ENCODE peak calls at places on chromosomes 2 and 18, in four cellular contexts. U is lower lobe of right lung, B is astrocyte of the spinal cord, A is HFFc6. D is an unnamed sample.

GRCh38 chr2:240567872-240568677 is at the start of gene RNPEPL1:
- DNase-seq in B (no peak), U (peak), A (peak), D (peak)

GRCh38 chr2:120932472-120932871 is 196.8 kb downstream of the GLI2 start:
- DNase-seq in U (no peak), A (no peak), B (no peak), D (no peak)

GRCh38 chr18:5628512-5629255 is 84.9 kb upstream of the EPB41L3 start:
- DNase-seq in A (no peak), B (peak), U (peak), D (peak)

GRCh38 chr2:218398437-218399390 is 954 bp upstream of the CTDSP1 start:
- DNase-seq in A (peak), U (peak), B (peak), D (peak)

GRCh38 chr2:51120754-51121280 is 88.9 kb upstream of the NRXN1 start:
- DNase-seq in B (peak), A (no peak), U (no peak), D (no peak)

GRCh38 chr18:72460210-72460680 is 83.9 kb downstream of the CBLN2 start:
- DNase-seq in B (peak), U (no peak), A (no peak), D (no peak)

GRCh38 chr2:186569906-186570305 is 19.9 kb upstream of the ITGAV start:
- DNase-seq in U (no peak), A (no peak), B (peak), D (no peak)

GRCh38 chr2:70124983-70125480 is 37.8 kb downstream of the PCBP1 start:
- DNase-seq in B (peak), U (peak), A (no peak), D (peak)

GRCh38 chr2:113085542-113085941 is 17.8 kb downstream of the IL1F10 start:
- DNase-seq in B (no peak), U (no peak), A (no peak), D (no peak)

GRCh38 chr2:74267068-74267467 is 68.7 kb downstream of the MTHFD2 start:
- DNase-seq in A (no peak), U (no peak), B (no peak), D (no peak)

GRCh38 chr2:80642465-80642864 is 337.9 kb upstream of the LRRTM1 start:
- DNase-seq in B (no peak), U (no peak), A (no peak), D (no peak)

GRCh38 chr2:201139836-201140599 is 24.1 kb downstream of the CFLAR start:
- DNase-seq in U (no peak), A (no peak), B (no peak), D (no peak)

GRCh38 chr2:232674491-232674890 is 22.6 kb upstream of the GIGYF2 start:
- DNase-seq in B (no peak), A (no peak), U (no peak), D (no peak)

GRCh38 chr2:169923977-169924376 is 96.7 kb downstream of the UBR3 start:
- DNase-seq in A (no peak), U (no peak), B (no peak), D (no peak)

GRCh38 chr2:11681722-11682589 is 12.0 kb upstream of the NTSR2 start:
- DNase-seq in U (no peak), A (no peak), B (no peak), D (peak)

GRCh38 chr2:205730701-205731271 is 48.5 kb downstream of the NRP2 start:
- DNase-seq in A (no peak), B (peak), U (no peak), D (peak)

GRCh38 chr2:46332686-46333281 is 35.6 kb downstream of the EPAS1 start:
- DNase-seq in U (no peak), B (no peak), A (peak), D (no peak)

GRCh38 chr2:197813093-197813787 is 8.8 kb downstream of the PLCL1 start:
- DNase-seq in B (peak), A (peak), U (no peak), D (peak)

GRCh38 chr2:101617786-101618185 is 79.7 kb upstream of the MAP4K4 start:
- DNase-seq in A (no peak), U (no peak), B (peak), D (no peak)

GRCh38 chr2:241770936-241771285 is 5.7 kb upstream of the GAL3ST2 start:
- DNase-seq in A (no peak), U (no peak), B (no peak), D (no peak)

GRCh38 chr18:57906852-57907251 is 103.7 kb upstream of the ATP8B1 start:
- DNase-seq in B (no peak), A (no peak), U (no peak), D (no peak)

GRCh38 chr2:143758629-143759330 is 629.6 kb downstream of the ARHGAP15 start:
- DNase-seq in A (no peak), B (no peak), U (no peak), D (no peak)

GRCh38 chr2:42879116-42879705 is 86.8 kb upstream of the HAAO start:
- DNase-seq in A (no peak), U (no peak), B (no peak), D (no peak)

GRCh38 chr18:40911582-40912254 is 1043.3 kb upstream of the PIK3C3 start:
- DNase-seq in A (no peak), U (no peak), B (peak), D (peak)

GRCh38 chr18:9105420-9105819 is 2.9 kb downstream of the NDUFV2 start:
- DNase-seq in B (no peak), U (no peak), A (no peak), D (no peak)

GRCh38 chr18:9101730-9102390 is 639 bp upstream of the NDUFV2 start:
- DNase-seq in A (peak), U (no peak), B (peak), D (peak)

GRCh38 chr18:9104244-9104901 is 1.9 kb downstream of the NDUFV2 start:
- DNase-seq in A (no peak), B (no peak), U (no peak), D (no peak)

GRCh38 chr18:9102391-9103216 is at the start of gene NDUFV2:
- DNase-seq in A (peak), U (peak), B (peak), D (peak)

GRCh38 chr18:9103488-9103887 is 989 bp downstream of the NDUFV2 start:
- DNase-seq in B (peak), A (peak), U (no peak), D (peak)
- TF ChIP-seq CTCF in B (peak), A (no peak), U (no peak), D (no peak)

DNA sequence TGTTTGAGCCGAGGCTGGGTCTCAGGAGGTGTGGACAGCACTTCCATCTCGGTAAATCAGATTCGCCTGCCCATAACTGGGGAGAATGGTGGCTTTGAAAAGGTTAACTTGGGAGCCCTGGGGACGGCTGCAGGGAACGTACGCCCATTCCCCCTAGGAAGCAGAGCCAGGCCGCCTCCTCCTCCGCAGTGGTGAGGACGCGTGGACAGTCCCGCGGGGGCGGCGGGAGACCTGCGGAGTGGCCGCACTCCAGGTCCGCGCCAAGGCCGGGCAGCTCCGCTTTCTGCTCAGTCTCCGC is 845 bp upstream of the MYCN start:
- DNase-seq in B (no peak), U (peak), A (no peak), D (no peak)
- TF ChIP-seq CTCF in B (peak), U (no peak), A (no peak), D (peak)

DNA sequence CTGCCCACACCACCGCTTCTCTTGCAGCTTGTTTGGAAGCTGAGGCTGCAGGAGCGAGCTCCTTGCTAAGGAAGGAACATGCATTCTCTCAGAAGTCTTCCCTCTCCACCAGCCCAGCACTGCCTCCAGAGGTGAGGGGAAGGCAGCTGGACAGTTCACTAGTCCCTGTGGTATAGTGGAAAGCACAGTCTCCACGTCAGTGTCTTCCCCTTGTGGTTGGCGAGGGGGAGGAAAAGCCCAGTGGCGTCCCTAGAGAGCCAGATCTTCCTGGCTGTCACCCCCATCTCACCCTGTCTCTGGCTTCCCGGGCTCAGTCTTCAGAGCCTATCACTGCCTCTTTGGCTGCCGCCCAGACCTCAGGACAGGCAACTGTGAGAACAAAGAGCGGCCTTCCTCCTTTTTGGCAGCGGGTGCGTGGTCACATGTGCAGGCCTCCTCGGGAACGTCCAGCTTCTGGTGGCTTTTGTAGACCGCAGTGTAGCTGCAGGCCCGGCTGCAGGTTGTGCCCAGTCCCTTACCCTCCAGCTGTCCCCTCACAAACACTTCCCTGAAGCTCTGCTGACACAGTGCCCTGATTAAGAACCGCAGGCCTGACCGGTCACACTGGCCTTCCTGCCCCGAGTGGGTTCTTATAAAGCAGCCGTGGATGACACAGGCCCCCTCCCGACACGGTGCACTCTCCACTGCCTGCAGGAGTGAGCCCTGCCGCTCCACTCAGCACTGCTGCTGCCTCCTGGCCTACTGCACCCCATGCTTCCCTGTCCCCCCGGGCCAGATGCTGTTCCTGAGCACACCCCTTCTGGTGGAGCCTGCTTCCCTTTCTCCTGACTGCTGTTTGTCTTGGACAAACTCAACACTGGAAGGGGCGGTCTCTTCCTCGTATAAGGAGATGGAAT is 90.9 kb downstream of the RNF144A start:
- DNase-seq in B (peak), A (no peak), U (peak), D (peak)
- TF ChIP-seq CTCF in B (peak), A (no peak), U (peak), D (peak)

GRCh38 chr2:231640646-231641111 is 48.0 kb downstream of the TEX44 start:
- DNase-seq in A (no peak), U (peak), B (peak), D (peak)
- TF ChIP-seq CTCF in A (no peak), U (no peak), B (no peak), D (peak)

DNA sequence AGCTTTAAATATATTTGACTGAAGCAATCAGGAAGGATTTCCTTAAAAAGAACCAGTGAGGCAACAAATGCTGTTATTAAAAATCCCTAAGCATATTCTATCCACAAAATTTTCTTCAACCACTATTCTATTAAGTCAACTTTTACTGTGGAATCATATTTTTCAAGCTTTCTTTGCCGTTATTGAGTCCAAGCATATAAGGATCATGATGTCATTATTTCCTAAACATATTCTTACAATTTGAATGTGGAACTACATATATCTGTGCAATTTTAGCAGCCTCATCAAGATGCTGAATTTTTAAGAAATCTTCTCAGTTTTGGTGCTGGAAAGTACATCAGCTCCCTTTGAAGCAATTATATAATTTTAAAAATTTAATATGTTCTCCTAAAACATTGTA is 5.6 kb downstream of the IFIH1 start:
- DNase-seq in U (no peak), B (no peak), A (no peak), D (no peak)
- TF ChIP-seq CTCF in U (no peak), B (no peak), A (no peak), D (no peak)

GRCh38 chr18:468841-469796 is 31.4 kb downstream of the COLEC12 start:
- DNase-seq in B (no peak), U (no peak), A (no peak), D (no peak)
- TF ChIP-seq CTCF in B (no peak), U (no peak), A (no peak), D (no peak)

GRCh38 chr2:38074775-38075435 is 1.0 kb downstream of the CYP1B1 start:
- DNase-seq in U (peak), B (peak), A (no peak), D (peak)
- TF ChIP-seq CTCF in U (no peak), B (no peak), A (no peak), D (no peak)

GRCh38 chr18:23614891-23615290 is 28.6 kb upstream of the NPC1 start:
- DNase-seq in U (no peak), A (no peak), B (no peak), D (no peak)
- TF ChIP-seq CTCF in U (no peak), A (no peak), B (no peak), D (no peak)

DNA sequence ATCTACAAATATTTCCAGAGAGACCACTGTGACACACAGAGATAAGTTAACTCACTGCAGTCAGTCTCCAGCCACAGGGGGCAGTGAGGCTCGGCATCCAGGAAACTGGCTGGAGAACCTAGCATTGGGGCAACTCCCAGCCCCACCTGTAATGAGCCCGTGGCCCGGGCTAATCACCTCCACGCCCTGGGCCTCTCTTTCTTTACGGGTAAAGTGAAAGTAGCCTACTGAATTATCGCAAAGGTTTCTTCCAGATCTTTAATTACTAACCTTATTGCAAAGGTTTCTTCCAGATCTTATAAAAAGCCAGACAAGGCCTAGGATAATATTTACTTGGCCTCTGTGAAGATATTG is 45.6 kb upstream of the ACAA2 start:
- DNase-seq in A (no peak), B (no peak), U (no peak), D (no peak)
- TF ChIP-seq CTCF in A (peak), B (no peak), U (peak), D (no peak)

DNA sequence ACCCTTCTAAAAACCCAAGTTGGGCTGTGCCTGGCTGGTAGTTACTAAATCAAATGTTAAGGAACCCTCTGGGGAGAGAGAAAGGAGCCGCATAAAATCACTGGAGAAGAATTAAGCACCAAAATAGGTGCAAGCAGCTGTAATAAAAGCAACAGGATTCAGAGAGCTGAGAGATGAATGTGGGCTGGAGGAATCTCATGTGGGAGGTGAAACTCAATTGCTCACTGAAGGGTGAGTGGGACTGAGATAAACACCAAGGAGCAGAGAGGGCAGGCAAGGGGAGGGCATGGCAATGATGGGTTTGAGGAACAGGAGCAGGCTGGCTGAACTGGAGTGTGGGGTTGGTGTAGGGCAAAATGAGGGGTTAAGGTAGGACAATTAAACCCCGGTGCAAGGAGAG is 10.3 kb downstream of the PLB1 start:
- DNase-seq in A (no peak), B (no peak), U (no peak), D (no peak)
- TF ChIP-seq CTCF in A (no peak), B (no peak), U (no peak), D (no peak)

D was measured in cardiac fibroblast.